ENCODE peak calls at places on chromosomes 11 and 22, in six cellular contexts. W is K562, S is A549, B is tibial nerve, L is transverse colon, O is esophagus muscularis mucosa. M is an unnamed sample. For H3K4me1, the result is how much of the 10 kb centered on the place peaks cover.

GRCh38 chr11:112731538-112731937 is 229.7 kb upstream of the NCAM1 start:
- DNase-seq in W (no peak), S (no peak), B (no peak), L (no peak), O (no peak), M (no peak)

GRCh38 chr22:49717322-49717919 is 110.3 kb downstream of the BRD1 start:
- DNase-seq in W (no peak), S (no peak), B (peak), L (no peak), O (no peak), M (no peak)

GRCh38 chr11:16890442-16890841 is 123.8 kb downstream of the PLEKHA7 start:
- DNase-seq in W (no peak), S (no peak), B (no peak), L (no peak), O (no peak), M (no peak)

GRCh38 chr22:19992921-19993355 is 23.7 kb downstream of the ARVCF start:
- DNase-seq in W (no peak), S (no peak), B (no peak), L (no peak), O (no peak), M (no peak)

GRCh38 chr22:41417622-41418390 is 28.8 kb downstream of the TOB2 start:
- DNase-seq in W (no peak), S (no peak), B (peak), L (peak), O (no peak), M (peak)

GRCh38 chr11:20095189-20095588 is 65.1 kb downstream of the DBX1 start:
- DNase-seq in W (no peak), S (no peak), B (no peak), L (no peak), O (no peak), M (no peak)

GRCh38 chr11:115444542-115444941 is 59.7 kb downstream of the CADM1 start:
- DNase-seq in W (no peak), S (no peak), B (no peak), L (no peak), O (no peak), M (no peak)

GRCh38 chr11:70339066-70339465 is 59.3 kb upstream of the CTTN start:
- DNase-seq in W (no peak), S (no peak), B (no peak), L (no peak), O (no peak), M (no peak)

GRCh38 chr11:5604896-5605295 is 8.5 kb downstream of the TRIM6 start:
- DNase-seq in W (no peak), S (no peak), B (no peak), L (no peak), O (no peak), M (no peak)

GRCh38 chr22:39502789-39503464 is 837 bp downstream of the MIEF1 start:
- DNase-seq in W (no peak), S (no peak), B (no peak), L (no peak), O (no peak), M (no peak)

GRCh38 chr11:85718991-85719807 is 33.2 kb upstream of the CCDC89 start:
- DNase-seq in W (no peak), S (peak), B (peak), L (no peak), O (no peak), M (no peak)

GRCh38 chr22:30408388-30409101 is 11.7 kb downstream of the SEC14L2 start:
- DNase-seq in W (peak), S (no peak), B (no peak), L (no peak), O (no peak), M (no peak)

GRCh38 chr11:11251394-11251970 is 101.6 kb downstream of the CSNK2A3 start:
- DNase-seq in W (no peak), S (no peak), B (no peak), L (no peak), O (no peak), M (no peak)

GRCh38 chr11:109521571-109522086 is 99.6 kb downstream of the C11orf87 start:
- DNase-seq in W (no peak), S (no peak), B (no peak), L (no peak), O (no peak), M (no peak)

GRCh38 chr22:29727248-29727551 is 7.4 kb downstream of the CABP7 start:
- DNase-seq in W (peak), S (peak), B (no peak), L (peak), O (no peak), M (peak)

DNA sequence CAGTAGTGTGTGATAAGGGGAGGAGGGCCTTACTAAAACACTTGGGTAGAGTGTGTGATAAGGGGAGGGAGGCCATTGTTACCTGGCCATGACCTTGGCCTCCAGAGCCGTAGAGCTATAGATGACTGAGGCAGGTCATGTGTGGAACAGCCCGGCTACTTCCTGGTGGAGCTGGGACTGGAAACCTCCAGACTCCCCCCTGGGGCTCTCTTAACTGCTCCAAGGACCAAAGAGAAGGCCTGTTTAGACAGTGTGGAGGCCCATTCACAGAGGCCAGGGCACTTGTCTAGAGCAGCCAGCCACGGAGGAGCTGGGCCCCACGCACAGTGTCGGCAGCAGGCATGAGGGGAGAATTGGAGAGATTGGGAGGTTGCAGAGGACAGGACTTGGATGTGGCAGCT is 12.5 kb upstream of the MICALL1 start:
- DNase-seq in W (no peak), S (no peak), B (no peak), L (no peak), O (no peak), M (peak)
- H3K4me1 ChIP-seq in W (under half), S (under half), B (under half), L (under half), O (under half), M (half or more)

DNA sequence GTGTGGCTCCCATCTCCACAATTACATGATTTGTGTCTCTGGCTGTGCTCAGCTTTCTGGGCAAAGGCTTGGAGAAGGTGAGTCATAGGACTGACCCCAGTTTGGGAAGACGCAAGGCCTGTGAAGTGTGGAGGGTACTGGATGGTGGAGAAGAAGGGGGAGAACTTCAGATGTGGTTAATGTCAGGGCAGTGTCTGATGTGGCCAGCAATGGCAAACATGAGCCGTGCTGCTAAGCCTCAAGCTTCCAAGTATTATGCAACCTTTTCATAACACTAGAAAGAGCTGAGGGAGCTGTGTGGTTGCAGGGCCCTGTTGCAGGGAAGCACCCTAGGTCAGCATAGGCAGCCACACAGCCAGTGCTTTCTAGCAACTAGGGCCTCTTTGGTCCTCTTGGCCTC is 110.9 kb downstream of the NTM start:
- DNase-seq in W (no peak), S (no peak), B (no peak), L (no peak), O (no peak), M (no peak)
- TF ChIP-seq EP300 in W (no peak), S (no peak), B (no peak), L (peak), O (no peak), M (no peak)

DNA sequence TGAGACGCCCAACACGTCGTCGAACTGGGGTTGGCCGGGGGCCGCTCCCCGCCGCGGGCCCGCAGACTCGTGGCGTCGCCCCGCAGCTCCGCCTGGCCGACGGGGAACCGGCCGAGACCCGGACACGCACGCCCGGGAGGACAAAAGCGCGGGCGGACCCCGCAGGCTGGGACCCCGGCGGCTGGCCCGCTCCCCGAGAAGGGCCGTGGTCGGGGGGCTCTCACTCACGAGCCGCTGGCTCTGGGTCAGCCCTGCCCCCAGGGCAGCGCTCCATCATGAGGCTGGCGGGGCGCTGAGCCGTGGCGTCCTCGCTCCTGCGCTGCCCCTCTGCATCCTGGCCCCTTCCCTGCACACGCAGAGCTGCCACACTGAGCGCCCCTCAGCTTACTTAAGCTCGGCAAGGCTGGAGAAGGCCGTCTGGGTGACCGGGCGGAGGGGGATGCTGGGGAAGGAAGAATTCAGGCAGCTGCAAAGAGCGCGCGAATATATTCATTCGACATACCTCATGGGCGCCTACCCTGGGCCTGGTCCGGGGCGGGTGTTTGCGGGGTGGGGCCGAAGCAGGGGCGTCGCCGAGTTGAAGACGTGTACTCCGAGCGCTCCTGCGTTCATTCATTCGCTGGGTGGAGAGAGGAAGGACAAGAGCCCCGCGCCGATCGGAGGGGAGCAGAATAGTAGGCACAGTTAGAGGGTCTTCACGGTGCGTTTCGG is 579 bp upstream of the CYB5R2 start:
- DNase-seq in W (peak), S (no peak), B (no peak), L (peak), O (no peak), M (peak)
- H3K4me3 ChIP-seq in W (peak), S (peak), B (peak), L (peak), O (peak), M (peak)

GRCh38 chr11:14305649-14306048 is 53.3 kb downstream of the RRAS2 start:
- DNase-seq in W (no peak), S (no peak), B (no peak), L (no peak), O (no peak), M (no peak)
- H3K4me1 ChIP-seq in W (under half), S (under half), B (under half), L (under half), O (under half), M (under half)

GRCh38 chr11:2462092-2462985 is 17.5 kb downstream of the KCNQ1 start:
- DNase-seq in W (no peak), S (no peak), B (no peak), L (no peak), O (no peak), M (peak)
- TF ChIP-seq EP300 in W (no peak), S (no peak), B (no peak), L (no peak), O (no peak), M (no peak)

GRCh38 chr11:1761110-1761856 is 2.4 kb downstream of the CTSD start:
- DNase-seq in W (no peak), S (no peak), B (no peak), L (no peak), O (no peak), M (no peak)
- H3K4me3 ChIP-seq in W (no peak), S (no peak), B (peak), L (no peak), O (no peak), M (peak)

DNA sequence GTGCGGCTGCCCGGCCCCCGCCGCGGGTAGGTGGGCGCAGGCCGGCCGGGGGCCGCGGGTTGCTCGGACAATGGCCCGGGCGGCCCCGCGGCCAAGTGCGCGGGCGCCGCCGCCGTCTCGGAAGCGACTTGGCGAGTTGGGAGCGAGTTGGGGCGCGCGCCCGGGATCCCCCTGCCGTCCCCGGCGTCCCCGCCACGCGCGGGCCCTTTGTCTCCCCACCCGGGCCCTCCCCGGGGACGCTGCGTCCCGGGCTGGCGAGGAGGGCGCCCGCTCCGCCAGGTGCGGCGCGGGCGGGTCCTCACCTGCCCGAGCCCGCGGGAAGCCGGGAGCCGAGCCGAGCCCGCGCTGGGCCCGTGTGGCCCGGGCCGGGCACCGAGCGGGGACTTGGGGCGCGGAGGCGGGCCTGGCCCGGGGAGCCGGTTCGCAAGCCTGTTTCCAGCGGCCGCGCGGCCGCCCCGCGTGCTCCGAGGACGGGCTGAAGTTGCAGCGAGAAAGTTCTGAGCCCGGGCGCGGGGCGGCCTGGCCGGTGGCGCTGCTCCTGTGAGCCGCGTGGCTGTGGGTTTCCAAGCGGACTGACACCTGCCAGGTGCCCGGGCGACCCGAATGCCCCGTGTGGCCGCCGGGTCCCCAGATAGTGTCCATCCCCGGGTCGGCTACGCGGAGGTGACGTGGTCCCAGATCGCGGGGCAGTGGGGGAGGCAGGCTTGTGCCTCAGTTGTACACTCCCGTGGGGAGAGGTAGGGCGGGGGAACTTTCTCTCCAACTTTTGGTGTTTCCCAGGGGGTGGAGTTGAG is 586 bp downstream of the LRP5 start:
- DNase-seq in W (peak), S (no peak), B (no peak), L (no peak), O (no peak), M (no peak)
- H3K4me1 ChIP-seq in W (half or more), S (under half), B (under half), L (under half), O (under half), M (under half)

GRCh38 chr11:35308157-35308556 is 111.2 kb downstream of the SLC1A2 start:
- DNase-seq in W (no peak), S (no peak), B (no peak), L (no peak), O (no peak), M (no peak)

GRCh38 chr11:35318309-35318708 is 101.0 kb downstream of the SLC1A2 start:
- DNase-seq in W (no peak), S (no peak), B (no peak), L (no peak), O (no peak), M (no peak)

GRCh38 chr11:35317253-35317652 is 102.1 kb downstream of the SLC1A2 start:
- DNase-seq in W (no peak), S (no peak), B (no peak), L (no peak), O (no peak), M (no peak)

GRCh38 chr11:35316161-35316560 is 103.2 kb downstream of the SLC1A2 start:
- DNase-seq in W (no peak), S (no peak), B (no peak), L (no peak), O (no peak), M (no peak)

DNA sequence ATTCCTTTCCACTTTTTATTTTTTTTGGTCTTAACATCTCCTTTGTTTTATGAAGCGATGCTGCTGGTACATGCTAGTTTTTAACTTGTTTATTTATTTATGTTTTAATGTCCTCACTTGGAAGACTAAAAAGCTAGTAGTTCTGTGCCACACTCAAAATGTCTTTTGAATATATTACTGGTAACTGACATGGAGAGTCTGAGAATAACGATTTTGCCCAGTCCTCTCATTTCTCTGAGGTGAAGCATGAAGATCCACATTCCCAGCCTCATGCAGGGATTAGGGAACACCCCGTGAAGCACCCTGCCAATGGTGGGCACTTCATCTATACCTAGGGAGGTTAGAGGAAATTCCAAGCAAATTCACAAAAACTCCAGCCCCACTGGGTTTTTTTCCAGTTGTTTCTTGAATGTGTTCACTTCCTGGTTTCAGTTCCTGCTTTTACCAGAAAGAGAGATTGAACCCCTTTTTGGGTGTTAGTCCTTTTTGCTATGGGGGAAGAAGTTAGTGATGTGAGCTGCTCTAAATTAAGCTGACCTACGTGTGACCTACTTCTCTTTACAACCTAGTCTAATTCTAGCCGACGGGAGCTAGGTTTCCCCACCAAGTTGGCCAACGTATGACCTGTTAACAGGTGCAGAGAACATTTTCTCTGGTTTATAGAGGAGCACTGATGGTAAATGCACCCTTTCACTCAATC is 106.1 kb downstream of the SLC1A2 start:
- DNase-seq in W (no peak), S (no peak), B (no peak), L (no peak), O (no peak), M (no peak)
- TF ChIP-seq EP300 in W (no peak), S (no peak), B (peak), L (no peak), O (no peak), M (no peak)

M was measured in stomach.